ENCODE peak calls at places on chromosomes 6 and 20, in seven cellular contexts. M is NT2/D1, B is HS-5, G is NCI-H526 treated with DMSO at 0.1 percent for 48 hours, Y is IMR-90, F is dorsolateral prefrontal cortex, H is iris pigment epithelial cell. I is an unnamed sample.

GRCh38 chr6:37314803-37315515 is 38.8 kb upstream of the RNF8 start:
- DNase-seq in Y (peak; percentile 66), H (peak; percentile 70), B (no peak), F (no peak), G (no peak), M (peak; percentile 15), I (no peak)

GRCh38 chr6:28648035-28648877 is 122.6 kb downstream of the GPX5 start:
- DNase-seq in B (peak; percentile 87), F (no peak), M (peak; percentile 54), Y (peak; percentile 74), H (peak; percentile 75), G (peak; percentile 73), I (no peak)

GRCh38 chr20:53580376-53581111 is 13.1 kb downstream of the ZNF217 start:
- DNase-seq in G (no peak), H (no peak), B (no peak), F (no peak), Y (no peak), M (no peak), I (no peak)

GRCh38 chr20:11852801-11853200 is 64.9 kb upstream of the BTBD3 start:
- DNase-seq in F (no peak), G (no peak), H (peak; percentile 44), Y (peak; percentile 28), M (no peak), B (peak; percentile 61), I (no peak)

GRCh38 chr20:4533734-4534133 is 188.0 kb upstream of the PRND start:
- DNase-seq in Y (no peak), F (no peak), H (no peak), G (no peak), B (no peak), M (no peak), I (no peak)

GRCh38 chr20:25623225-25623735 is 534 bp downstream of the NANP start:
- DNase-seq in F (no peak), Y (peak; percentile 24), M (no peak), H (peak; percentile 36), G (peak; percentile 50), B (peak; percentile 11), I (peak; percentile 69)

GRCh38 chr6:84546427-84546914 is 217.9 kb downstream of the TBX18 start:
- DNase-seq in B (no peak), M (no peak), G (no peak), Y (no peak), H (no peak), F (no peak), I (no peak)

GRCh38 chr6:37019065-37019450 is 13.6 kb downstream of the FGD2 start:
- DNase-seq in H (no peak), B (no peak), Y (no peak), G (no peak), M (no peak), F (no peak), I (no peak)

GRCh38 chr6:113693866-113694265 is 163.3 kb upstream of the MARCKS start:
- DNase-seq in G (no peak), F (no peak), H (no peak), B (no peak), M (no peak), Y (no peak), I (no peak)

GRCh38 chr6:113414511-113414910 is 442.6 kb upstream of the MARCKS start:
- DNase-seq in M (no peak), F (no peak), H (peak; percentile 67), Y (peak; percentile 81), G (peak; percentile 15), B (peak; percentile 58), I (no peak)

GRCh38 chr20:14193885-14194284 is 143.5 kb downstream of the FLRT3 start:
- DNase-seq in Y (no peak), M (no peak), B (no peak), H (no peak), F (no peak), G (no peak), I (no peak)

GRCh38 chr6:53585208-53585903 is 40.5 kb upstream of the GCLC start:
- DNase-seq in G (no peak), H (no peak), B (no peak), Y (no peak), M (no peak), F (no peak), I (no peak)

GRCh38 chr6:17015551-17016381 is 86.1 kb upstream of the STMND1 start:
- DNase-seq in M (no peak), B (no peak), Y (no peak), G (no peak), F (no peak), H (peak; percentile 24), I (peak; percentile 63)

GRCh38 chr6:150291968-150292710 is 76.7 kb upstream of the IYD start:
- DNase-seq in B (no peak), G (no peak), Y (no peak), H (no peak), F (no peak), M (no peak), I (no peak)

GRCh38 chr6:107083921-107084320 is 31.4 kb downstream of the BEND3 start:
- DNase-seq in G (no peak), H (no peak), M (no peak), F (no peak), B (no peak), Y (no peak), I (no peak)

GRCh38 chr6:124076336-124077048 is 272.8 kb downstream of the NKAIN2 start:
- DNase-seq in Y (no peak), M (no peak), H (no peak), B (no peak), F (no peak), G (no peak), I (no peak)

GRCh38 chr6:30450908-30451818 is 38.1 kb upstream of the HLA-E start:
- DNase-seq in B (no peak), M (no peak), G (no peak), F (no peak), H (peak; percentile 86), Y (peak; percentile 58), I (no peak)

GRCh38 chr6:17842934-17843821 is 136.5 kb upstream of the NUP153 start:
- DNase-seq in G (no peak), B (no peak), H (no peak), Y (no peak), M (no peak), F (no peak), I (no peak)

GRCh38 chr20:43191946-43192847 is 2.5 kb upstream of the PTPRT start:
- DNase-seq in H (peak; percentile 16), F (peak; percentile 69), G (peak; percentile 81), M (peak; percentile 49), B (no peak), Y (no peak), I (no peak)

GRCh38 chr6:5866547-5867051 is 140.1 kb downstream of the NRN1 start:
- DNase-seq in F (no peak), H (peak; percentile 67), G (peak; percentile 79), B (peak; percentile 15), M (no peak), Y (peak; percentile 41), I (no peak)

GRCh38 chr6:150301871-150302800 is 66.7 kb upstream of the IYD start:
- DNase-seq in G (no peak), B (peak; percentile 40), Y (peak; percentile 58), F (no peak), M (no peak), H (peak; percentile 73), I (no peak)

GRCh38 chr6:31272431-31272830 is 539 bp upstream of the HLA-C start:
- DNase-seq in Y (no peak), M (no peak), H (peak; percentile 17), G (peak; percentile 17), F (no peak), B (no peak), I (no peak)

GRCh38 chr6:76594109-76594508 is 521.6 kb upstream of the IMPG1 start:
- DNase-seq in Y (no peak), B (no peak), M (no peak), F (no peak), G (no peak), H (no peak), I (no peak)

GRCh38 chr6:11700118-11700718 is 78.4 kb downstream of the ADTRP start:
- DNase-seq in M (no peak), Y (peak; percentile 73), G (peak; percentile 63), B (no peak), F (no peak), H (peak; percentile 62), I (no peak)

GRCh38 chr6:18099501-18099900 is 23.0 kb downstream of the NHLRC1 start:
- DNase-seq in M (no peak), F (no peak), H (no peak), Y (no peak), G (peak; percentile 15), B (no peak), I (no peak)

GRCh38 chr6:149766156-149766768 is 16.7 kb downstream of the PCMT1 start:
- DNase-seq in G (no peak), H (peak; percentile 94), M (no peak), B (no peak), Y (peak; percentile 61), F (no peak), I (no peak)

GRCh38 chr6:167993169-167993568 is 4.3 kb upstream of the KIF25 start:
- DNase-seq in G (no peak), B (no peak), Y (no peak), F (no peak), H (no peak), M (no peak), I (no peak)

GRCh38 chr6:106451419-106451818 is 90.9 kb downstream of the CRYBG1 start:
- DNase-seq in Y (no peak), F (no peak), M (no peak), B (no peak), G (no peak), H (peak; percentile 54), I (no peak)

GRCh38 chr20:32966881-32967781 is 37.1 kb downstream of the SUN5 start:
- DNase-seq in Y (no peak), G (no peak), H (no peak), F (peak; percentile 36), B (no peak), M (no peak), I (no peak)

GRCh38 chr6:109344226-109344625 is 38.0 kb downstream of the CD164 start:
- DNase-seq in H (no peak), M (no peak), Y (no peak), G (no peak), B (no peak), F (no peak), I (no peak)

GRCh38 chr6:129679250-129679649 is 30.7 kb downstream of the ARHGAP18 start:
- DNase-seq in G (no peak), F (no peak), H (no peak), M (no peak), Y (peak; percentile 50), B (no peak), I (no peak)

GRCh38 chr20:22630698-22631097 is 46.3 kb upstream of the FOXA2 start:
- DNase-seq in G (no peak), M (no peak), H (no peak), B (no peak), Y (no peak), F (no peak), I (no peak)

GRCh38 chr6:137002505-137002904 is 42.3 kb downstream of the IL20RA start:
- DNase-seq in H (no peak), B (no peak), Y (no peak), F (no peak), G (no peak), M (no peak), I (no peak)

GRCh38 chr6:118685823-118686449 is 34.5 kb upstream of the CEP85L start:
- DNase-seq in M (no peak), F (no peak), G (no peak), B (no peak), Y (no peak), H (no peak), I (no peak)

GRCh38 chr6:118651282-118652050 is at the start of gene CEP85L:
- DNase-seq in M (peak; percentile 73), G (peak; percentile 85), Y (peak; percentile 86), B (peak; percentile 52), F (peak; percentile 93), H (peak; percentile 90), I (peak; percentile 97)

GRCh38 chr6:44269921-44270525 is at the start of gene TMEM151B:
- DNase-seq in Y (no peak), H (no peak), B (no peak), M (no peak), F (peak; percentile 57), G (no peak), I (no peak)

I was measured in Right ventricle myocardium inferior.